ENCODE peak calls at places on chromosomes 6 and 20, in five cellular contexts. U is fibroblast of the aortic adventitia; Z is CD8-positive, alpha-beta T cell; Q is thyroid gland; Y is left lung. E is an unnamed sample.
A peak's percentile ranks its signal among the peaks of the same experiment; 100 is the strongest.

GRCh38 chr6:7684843-7685242 is 41.1 kb upstream of the BMP6 start:
- DNase-seq in U (no peak), Z (no peak), Y (no peak), Q (no peak), E (no peak)

GRCh38 chr20:38075161-38075998 is 41.8 kb downstream of the RPRD1B start:
- DNase-seq in U (peak; percentile 5), Y (no peak), Q (no peak), Z (no peak), E (no peak)

GRCh38 chr20:15867899-15868298 is 705.3 kb downstream of the KIF16B start:
- DNase-seq in Y (no peak), U (no peak), Q (no peak), Z (no peak), E (no peak)

GRCh38 chr6:39934060-39934757 is at the start of gene MOCS1:
- DNase-seq in Z (peak; percentile 28), U (peak; percentile 60), Q (peak; percentile 89), Y (peak; percentile 86), E (peak; percentile 90)

GRCh38 chr6:117446851-117447250 is 21.1 kb upstream of the ROS1 start:
- DNase-seq in Z (no peak), Y (no peak), U (peak; percentile 40), Q (no peak), E (no peak)

GRCh38 chr6:109991307-109992101 is 13.4 kb downstream of the GPR6 start:
- DNase-seq in U (no peak), Q (no peak), Y (no peak), Z (no peak), E (no peak)

GRCh38 chr6:7112741-7113313 is 5.1 kb downstream of the RREB1 start:
- DNase-seq in U (no peak), Z (peak; percentile 71), Y (no peak), Q (peak; percentile 75), E (no peak)

GRCh38 chr6:53793318-53793975 is 1.4 kb upstream of the LRRC1 start:
- DNase-seq in Z (no peak), Q (peak; percentile 70), Y (peak; percentile 71), U (peak; percentile 56), E (peak; percentile 63)